ENCODE peak calls at places on chromosomes 13 and 19, in nine cellular contexts. H is uterus, I is Peyer's patch, R is hepatocyte, A is left ventricle myocardium inferior, J is tibial artery, C is keratinocyte, Z is cardiac fibroblast, P is stomach. O is an unnamed sample.

GRCh38 chr19:46609511-46610412 is 8.6 kb downstream of the CALM3 start:
- DNase-seq in Z (no peak), A (peak), J (peak), C (no peak), R (no peak), P (no peak), H (no peak), I (peak), O (no peak)

GRCh38 chr19:58566989-58567388 is 6.1 kb downstream of the MZF1 start:
- DNase-seq in C (no peak), P (no peak), Z (no peak), H (peak), R (no peak), A (no peak), J (no peak), I (peak), O (no peak)

GRCh38 chr13:70042193-70042592 is 65.4 kb upstream of the ATXN8OS start:
- DNase-seq in J (no peak), H (no peak), Z (no peak), A (no peak), C (no peak), R (peak), P (no peak), I (no peak), O (no peak)

GRCh38 chr19:47122359-47123335 is 8.0 kb upstream of the SAE1 start:
- DNase-seq in R (no peak), A (no peak), I (no peak), Z (peak), H (no peak), P (no peak), C (no peak), J (no peak), O (no peak)

GRCh38 chr19:13334801-13335481 is 171.3 kb downstream of the CACNA1A start:
- DNase-seq in Z (no peak), J (no peak), H (no peak), A (no peak), P (no peak), C (no peak), R (no peak), I (no peak), O (no peak)

GRCh38 chr19:47353307-47353712 is 4.2 kb downstream of the DHX34 start:
- DNase-seq in Z (no peak), P (peak), I (peak), R (no peak), C (no peak), J (no peak), H (no peak), A (peak), O (no peak)

GRCh38 chr19:29409121-29409862 is 116.5 kb upstream of the VSTM2B start:
- DNase-seq in C (no peak), A (no peak), Z (no peak), R (no peak), P (no peak), H (no peak), J (no peak), I (no peak), O (no peak)

GRCh38 chr19:41595258-41595889 is 19.4 kb downstream of the CEACAM21 start:
- DNase-seq in H (no peak), Z (peak), I (peak), R (peak), C (peak), J (no peak), P (peak), A (peak), O (peak)

GRCh38 chr19:50050406-50051223 is 24.8 kb downstream of the ZNF473 start:
- DNase-seq in Z (peak), J (peak), R (peak), H (peak), A (peak), P (peak), I (peak), C (no peak), O (peak)

GRCh38 chr19:58400916-58401824 is 5.7 kb downstream of the RNF225 start:
- DNase-seq in H (peak), C (peak), P (peak), J (peak), I (peak), A (peak), Z (peak), R (peak), O (peak)

GRCh38 chr13:90696656-90697055 is 650.8 kb upstream of the MIR17HG start:
- DNase-seq in H (no peak), R (no peak), J (no peak), C (no peak), I (no peak), P (no peak), A (no peak), Z (peak), O (no peak)

GRCh38 chr13:113267642-113268405 is 29.2 kb upstream of the LAMP1 start:
- DNase-seq in H (no peak), A (no peak), I (no peak), J (no peak), P (no peak), Z (no peak), R (no peak), C (no peak), O (no peak)
- TF ChIP-seq CTCF in H (no peak), A (no peak), I (no peak), J (no peak), P (no peak), Z (no peak), R (no peak), C (no peak), O (no peak)

GRCh38 chr19:55153652-55154264 is 3.8 kb downstream of the TNNI3 start:
- DNase-seq in P (no peak), J (no peak), Z (no peak), I (no peak), C (no peak), H (no peak), A (no peak), R (no peak), O (no peak)

GRCh38 chr19:55158423-55158822 is 891 bp upstream of the TNNI3 start:
- DNase-seq in J (no peak), R (no peak), A (no peak), H (no peak), P (no peak), C (no peak), Z (no peak), I (no peak), O (no peak)

GRCh38 chr19:55158848-55159793 is 1.6 kb upstream of the TNNI3 start:
- DNase-seq in Z (peak), H (no peak), I (no peak), C (no peak), A (peak), P (no peak), R (no peak), J (no peak), O (no peak)

GRCh38 chr19:55157064-55157908 is at the start of gene TNNI3:
- DNase-seq in A (peak), I (no peak), P (no peak), H (no peak), J (no peak), C (no peak), R (no peak), Z (no peak), O (no peak)

DNA sequence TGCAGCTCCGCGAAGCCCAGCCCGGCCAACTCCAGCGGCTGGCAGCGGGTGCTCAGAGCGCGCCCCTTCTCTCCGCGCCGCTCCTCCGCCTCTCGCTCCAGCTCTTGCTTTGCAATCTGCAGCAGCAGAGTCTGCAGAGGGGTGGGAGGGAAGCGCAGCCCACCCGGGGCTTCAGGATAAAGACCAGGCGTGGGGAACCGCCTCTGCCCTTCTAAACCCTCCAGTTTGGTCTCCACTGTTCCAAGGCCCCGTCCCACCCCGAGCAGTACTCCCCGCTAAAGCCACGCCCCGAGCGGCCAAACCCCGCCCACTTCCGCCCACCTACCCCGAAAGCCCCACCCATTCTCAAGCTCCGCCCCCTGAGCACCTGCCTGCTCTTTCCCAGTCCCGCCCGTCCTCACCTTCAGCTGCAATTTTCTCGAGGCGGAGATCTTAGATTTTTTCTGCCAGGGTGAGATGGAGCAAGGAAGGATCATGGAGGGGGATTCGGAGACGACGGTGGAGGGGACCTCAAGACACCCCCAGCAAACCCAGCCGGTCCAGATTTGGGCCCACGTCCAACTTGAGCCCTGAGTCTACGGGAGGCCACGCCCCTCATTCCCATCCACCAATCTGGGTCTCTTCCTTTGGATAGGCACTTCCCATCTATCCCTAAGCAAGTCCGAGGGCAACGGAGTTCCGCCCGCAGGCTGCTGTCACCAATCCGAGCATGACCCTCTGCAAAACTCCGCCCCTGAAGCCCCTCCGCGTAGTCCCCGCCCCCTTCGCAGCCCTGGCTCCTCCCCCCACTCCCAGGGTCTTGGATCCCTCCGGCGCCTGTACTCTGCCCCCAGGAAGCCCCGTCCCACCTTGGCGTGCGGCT is 1.1 kb downstream of the TNNI3 start:
- DNase-seq in A (peak), C (no peak), Z (no peak), J (no peak), H (no peak), R (peak), I (peak), P (peak), O (no peak)
- H3K4me3 ChIP-seq in A (peak), C (peak), Z (peak), J (no peak), H (no peak), R (no peak), I (peak), P (peak), O (peak)

GRCh38 chr19:4622695-4623421 is 16.5 kb upstream of the TNFAIP8L1 start:
- DNase-seq in C (no peak), H (no peak), I (no peak), A (no peak), R (peak), J (no peak), Z (no peak), P (no peak), O (no peak)

GRCh38 chr19:4620675-4621074 is 18.6 kb upstream of the TNFAIP8L1 start:
- DNase-seq in Z (no peak), R (no peak), J (no peak), C (no peak), I (no peak), A (no peak), H (no peak), P (no peak), O (no peak)

GRCh38 chr19:4618019-4618418 is 21.3 kb upstream of the TNFAIP8L1 start:
- DNase-seq in C (no peak), J (no peak), H (no peak), P (no peak), I (no peak), R (no peak), Z (no peak), A (no peak), O (no peak)

GRCh38 chr19:4624301-4624700 is 15.0 kb upstream of the TNFAIP8L1 start:
- DNase-seq in C (no peak), I (no peak), R (no peak), A (no peak), P (no peak), H (no peak), J (no peak), Z (no peak), O (no peak)

GRCh38 chr19:4619668-4620294 is 19.5 kb upstream of the TNFAIP8L1 start:
- DNase-seq in I (no peak), R (no peak), A (no peak), J (no peak), P (no peak), Z (no peak), C (no peak), H (no peak), O (no peak)
- TF ChIP-seq CTCF in I (no peak), R (no peak), A (no peak), J (no peak), P (no peak), Z (no peak), C (no peak), H (no peak), O (no peak)

GRCh38 chr13:30375436-30375835 is 46.9 kb upstream of the UBE2L5 start:
- DNase-seq in P (no peak), A (no peak), H (no peak), R (no peak), I (no peak), C (no peak), J (peak), Z (no peak), O (no peak)

GRCh38 chr13:30377312-30377685 is 45.0 kb upstream of the UBE2L5 start:
- DNase-seq in P (no peak), R (no peak), Z (no peak), H (no peak), C (no peak), A (no peak), I (no peak), J (no peak), O (no peak)

GRCh38 chr13:30381049-30381448 is 41.2 kb upstream of the UBE2L5 start:
- DNase-seq in J (no peak), C (no peak), H (no peak), P (no peak), A (no peak), R (no peak), Z (no peak), I (no peak), O (no peak)

GRCh38 chr13:30373727-30374126 is 48.6 kb upstream of the UBE2L5 start:
- DNase-seq in P (no peak), Z (no peak), R (no peak), A (no peak), J (peak), I (peak), C (no peak), H (no peak), O (no peak)

DNA sequence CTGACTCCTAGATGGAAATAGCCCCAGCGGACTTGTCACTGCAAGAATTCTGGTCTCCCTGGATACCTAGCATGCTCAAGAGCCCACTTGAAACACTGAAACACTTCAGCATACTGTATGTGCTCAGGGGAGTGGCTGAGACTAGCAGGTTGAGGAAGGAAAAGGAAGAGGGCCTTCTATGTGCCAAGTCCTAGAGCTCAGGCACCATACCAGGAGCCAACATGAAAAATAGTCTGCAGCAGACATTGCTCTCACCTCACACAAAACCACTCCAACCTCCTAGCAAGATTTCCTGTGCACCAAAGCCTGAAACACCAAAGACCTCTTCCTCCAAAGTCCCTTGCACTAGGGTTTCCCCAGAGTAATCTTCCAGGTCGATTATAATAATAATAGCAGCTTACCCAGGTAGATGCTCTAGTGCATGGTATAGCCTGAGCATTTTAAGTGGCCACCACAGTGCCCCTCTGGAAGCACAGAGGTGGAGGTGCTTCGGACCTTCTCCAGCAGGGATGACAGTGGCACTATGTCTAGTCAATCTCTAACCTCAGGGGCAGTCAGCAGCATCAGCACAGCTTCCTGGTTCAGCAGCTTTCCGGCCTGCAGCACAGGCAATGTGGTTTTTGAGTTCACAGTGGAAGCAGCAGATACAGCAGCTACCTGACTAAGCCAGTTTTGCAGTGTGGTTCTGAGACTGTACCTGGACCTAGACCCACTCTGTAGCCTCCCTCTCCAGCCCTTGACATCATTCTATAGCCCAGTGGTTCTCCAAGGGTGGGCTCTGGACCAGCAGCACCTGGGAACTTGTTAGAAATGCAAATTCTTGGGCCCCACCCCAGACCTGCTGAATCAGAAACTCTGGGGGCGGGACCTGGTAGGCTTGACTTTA is 45.6 kb upstream of the UBE2L5 start:
- DNase-seq in I (peak), A (no peak), C (no peak), H (no peak), R (no peak), J (peak), Z (no peak), P (peak), O (no peak)
- H3K4me3 ChIP-seq in I (peak), A (no peak), C (no peak), H (no peak), R (no peak), J (no peak), Z (no peak), P (peak), O (no peak)

GRCh38 chr19:896434-896833 is 3.1 kb downstream of the RNU6-9 start:
- DNase-seq in P (no peak), Z (no peak), I (no peak), A (no peak), J (no peak), R (no peak), C (no peak), H (no peak), O (no peak)

GRCh38 chr19:896999-897398 is 3.7 kb downstream of the RNU6-9 start:
- DNase-seq in Z (no peak), A (no peak), P (no peak), H (no peak), C (no peak), I (no peak), R (no peak), J (no peak), O (no peak)

GRCh38 chr19:899363-900301 is 6.3 kb downstream of the RNU6-9 start:
- DNase-seq in P (no peak), A (no peak), C (no peak), R (no peak), Z (no peak), J (no peak), I (no peak), H (no peak), O (no peak)

GRCh38 chr19:898663-899062 is 5.4 kb downstream of the RNU6-9 start:
- DNase-seq in Z (no peak), C (no peak), P (no peak), J (no peak), H (no peak), A (no peak), R (no peak), I (peak), O (no peak)

GRCh38 chr19:897442-898039 is 4.3 kb downstream of the RNU6-9 start:
- DNase-seq in Z (no peak), C (no peak), J (no peak), I (no peak), A (no peak), P (no peak), H (no peak), R (no peak), O (no peak)
- TF ChIP-seq CTCF in Z (no peak), C (peak), J (no peak), I (no peak), A (no peak), P (no peak), H (no peak), R (no peak), O (peak)

GRCh38 chr13:59722580-59722900 is 441.2 kb downstream of the DIAPH3 start:
- DNase-seq in Z (no peak), I (no peak), C (no peak), P (no peak), H (no peak), A (no peak), J (no peak), R (no peak), O (no peak)
- H3K4me3 ChIP-seq in Z (no peak), I (no peak), C (no peak), P (no peak), H (no peak), A (no peak), J (no peak), R (no peak), O (no peak)

O was measured in epithelial cell of proximal tubule.